ENCODE peak calls at places on chromosomes 3 and 15, in six cellular contexts. X, G, S, J, R and L are unnamed samples.

GRCh38 chr3:111936967-111937366 is 41.9 kb upstream of the ABHD10 start:
- DNase-seq in X (no peak), G (no peak), S (no peak), J (no peak), R (no peak), L (peak)

GRCh38 chr3:126345641-126346460 is 11.4 kb downstream of the KLF15 start:
- DNase-seq in X (no peak), G (no peak), S (no peak), J (no peak), R (peak), L (no peak)

GRCh38 chr3:97057365-97057764 is 243.0 kb downstream of the EPHA6 start:
- DNase-seq in X (no peak), G (no peak), S (no peak), J (no peak), R (no peak), L (no peak)

GRCh38 chr3:173397161-173398110 is at the start of gene NLGN1:
- DNase-seq in X (peak), G (no peak), S (peak), J (peak), R (peak), L (peak)

GRCh38 chr15:60757273-60757672 is 278.3 kb upstream of the ICE2 start:
- DNase-seq in X (no peak), G (no peak), S (no peak), J (no peak), R (no peak), L (no peak)

GRCh38 chr3:118792191-118792590 is 242.5 kb downstream of the IGSF11 start:
- DNase-seq in X (no peak), G (no peak), S (peak), J (no peak), R (no peak), L (no peak)

GRCh38 chr3:128874481-128875180 is 4.8 kb upstream of the ACAD9 start:
- DNase-seq in X (no peak), G (no peak), S (no peak), J (no peak), R (no peak), L (no peak)

GRCh38 chr15:81358248-81358647 is 15.8 kb downstream of the TMC3 start:
- DNase-seq in X (no peak), G (no peak), S (no peak), J (no peak), R (no peak), L (no peak)

GRCh38 chr3:72844436-72844999 is 3.7 kb downstream of the SHQ1 start:
- DNase-seq in X (no peak), G (no peak), S (no peak), J (no peak), R (no peak), L (no peak)

GRCh38 chr3:3726549-3726948 is 72.7 kb upstream of the LRRN1 start:
- DNase-seq in X (no peak), G (no peak), S (peak), J (no peak), R (no peak), L (no peak)

GRCh38 chr3:130671545-130671944 is 75.1 kb downstream of the PIK3R4 start:
- DNase-seq in X (no peak), G (no peak), S (no peak), J (no peak), R (no peak), L (peak)

GRCh38 chr15:85407421-85408269 is 27.2 kb downstream of the AKAP13 start:
- DNase-seq in X (no peak), G (no peak), S (no peak), J (peak), R (peak), L (peak)

GRCh38 chr15:79881668-79882067 is 15.1 kb downstream of the MTHFS start:
- DNase-seq in X (no peak), G (no peak), S (no peak), J (no peak), R (no peak), L (no peak)

GRCh38 chr15:80501453-80501852 is 97.3 kb downstream of the ARNT2 start:
- DNase-seq in X (no peak), G (no peak), S (no peak), J (no peak), R (no peak), L (no peak)

GRCh38 chr3:52153389-52154096 is 680 bp downstream of the POC1A start:
- DNase-seq in X (peak), G (peak), S (peak), J (peak), R (peak), L (peak)

GRCh38 chr3:13647314-13648059 is 98.6 kb downstream of the FBLN2 start:
- DNase-seq in X (no peak), G (no peak), S (no peak), J (no peak), R (no peak), L (peak)

GRCh38 chr15:22903427-22903826 is 65.0 kb downstream of the NIPA2 start:
- DNase-seq in X (no peak), G (no peak), S (no peak), J (no peak), R (no peak), L (no peak)

GRCh38 chr15:42214600-42214999 is 6.5 kb upstream of the VPS39 start:
- DNase-seq in X (no peak), G (no peak), S (no peak), J (no peak), R (no peak), L (no peak)

GRCh38 chr15:68794869-68795268 is 25.8 kb downstream of the ANP32A start:
- DNase-seq in X (no peak), G (no peak), S (no peak), J (no peak), R (no peak), L (no peak)

GRCh38 chr3:133479895-133480669 is 80.2 kb downstream of the BFSP2 start:
- DNase-seq in X (no peak), G (peak), S (peak), J (peak), R (peak), L (peak)

GRCh38 chr3:139633511-139633910 is 44.3 kb downstream of the NMNAT3 start:
- DNase-seq in X (no peak), G (no peak), S (no peak), J (no peak), R (no peak), L (no peak)

GRCh38 chr3:46208167-46208704 is at the start of gene CCR1:
- DNase-seq in X (peak), G (peak), S (peak), J (peak), R (peak), L (peak)

GRCh38 chr3:50738252-50738598 is 63.5 kb downstream of the DOCK3 start:
- DNase-seq in X (peak), G (no peak), S (no peak), J (no peak), R (no peak), L (no peak)

GRCh38 chr3:46065294-46065705 is 38.0 kb upstream of the XCR1 start:
- DNase-seq in X (no peak), G (peak), S (no peak), J (peak), R (peak), L (peak)

GRCh38 chr15:53033709-53034108 is 243.6 kb upstream of the ONECUT1 start:
- DNase-seq in X (no peak), G (no peak), S (no peak), J (no peak), R (no peak), L (no peak)

GRCh38 chr3:71702131-71703024 is 22.8 kb downstream of the EIF4E3 start:
- DNase-seq in X (no peak), G (no peak), S (no peak), J (no peak), R (no peak), L (peak)

GRCh38 chr15:76340198-76340801 is 3.7 kb downstream of the ISL2 start:
- DNase-seq in X (peak), G (no peak), S (peak), J (peak), R (peak), L (no peak)

GRCh38 chr3:56154297-56154696 is 314.0 kb downstream of the ERC2 start:
- DNase-seq in X (no peak), G (no peak), S (no peak), J (no peak), R (no peak), L (peak)

DNA sequence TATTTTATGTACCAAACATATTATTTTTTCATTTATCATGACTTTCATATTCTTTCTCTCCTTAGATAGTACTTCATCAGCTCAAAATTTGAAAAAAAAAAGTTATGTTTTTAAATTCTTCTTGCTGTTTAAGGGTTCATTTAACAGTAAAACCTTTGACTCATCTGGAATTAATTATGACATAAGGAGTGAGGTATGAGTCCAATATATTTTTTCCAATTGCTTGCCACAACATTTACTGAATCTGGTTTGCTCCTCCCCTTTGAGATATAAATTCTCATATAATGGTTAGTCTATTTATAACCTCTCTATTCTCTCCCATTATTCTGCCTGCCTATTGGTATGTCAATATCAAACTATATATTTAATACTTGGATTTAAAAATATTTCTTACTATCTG is 387.8 kb downstream of the TUSC7 start:
- DNase-seq in X (no peak), G (no peak), S (no peak), J (no peak), R (no peak), L (no peak)
- TF ChIP-seq EZH2phosphoT487 in X (no peak), G (no peak), S (no peak), J (no peak), R (no peak), L (no peak)

DNA sequence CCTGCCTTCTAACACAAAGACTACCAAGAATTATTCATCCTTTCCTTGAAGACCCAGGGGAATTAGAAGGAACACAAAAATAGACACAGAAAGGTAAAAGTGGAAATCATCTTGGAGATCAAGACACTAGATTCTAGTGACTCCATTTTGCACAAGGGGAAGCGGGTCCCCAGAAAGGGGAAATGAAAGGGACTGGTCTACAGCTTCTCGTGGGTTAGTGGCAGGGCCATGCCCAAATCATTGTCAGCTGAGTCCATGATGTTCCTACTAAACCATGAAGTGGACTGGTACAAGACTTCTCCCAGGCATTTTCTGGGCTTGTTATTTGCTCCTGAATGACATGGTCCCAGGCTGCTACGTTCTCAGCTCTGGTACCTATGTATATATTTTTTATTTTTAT is 230.7 kb upstream of the TPRG1 start:
- DNase-seq in X (no peak), G (no peak), S (no peak), J (no peak), R (no peak), L (no peak)
- H3K4me2 ChIP-seq in X (no peak), G (no peak), S (no peak), J (no peak), R (no peak), L (no peak)

DNA sequence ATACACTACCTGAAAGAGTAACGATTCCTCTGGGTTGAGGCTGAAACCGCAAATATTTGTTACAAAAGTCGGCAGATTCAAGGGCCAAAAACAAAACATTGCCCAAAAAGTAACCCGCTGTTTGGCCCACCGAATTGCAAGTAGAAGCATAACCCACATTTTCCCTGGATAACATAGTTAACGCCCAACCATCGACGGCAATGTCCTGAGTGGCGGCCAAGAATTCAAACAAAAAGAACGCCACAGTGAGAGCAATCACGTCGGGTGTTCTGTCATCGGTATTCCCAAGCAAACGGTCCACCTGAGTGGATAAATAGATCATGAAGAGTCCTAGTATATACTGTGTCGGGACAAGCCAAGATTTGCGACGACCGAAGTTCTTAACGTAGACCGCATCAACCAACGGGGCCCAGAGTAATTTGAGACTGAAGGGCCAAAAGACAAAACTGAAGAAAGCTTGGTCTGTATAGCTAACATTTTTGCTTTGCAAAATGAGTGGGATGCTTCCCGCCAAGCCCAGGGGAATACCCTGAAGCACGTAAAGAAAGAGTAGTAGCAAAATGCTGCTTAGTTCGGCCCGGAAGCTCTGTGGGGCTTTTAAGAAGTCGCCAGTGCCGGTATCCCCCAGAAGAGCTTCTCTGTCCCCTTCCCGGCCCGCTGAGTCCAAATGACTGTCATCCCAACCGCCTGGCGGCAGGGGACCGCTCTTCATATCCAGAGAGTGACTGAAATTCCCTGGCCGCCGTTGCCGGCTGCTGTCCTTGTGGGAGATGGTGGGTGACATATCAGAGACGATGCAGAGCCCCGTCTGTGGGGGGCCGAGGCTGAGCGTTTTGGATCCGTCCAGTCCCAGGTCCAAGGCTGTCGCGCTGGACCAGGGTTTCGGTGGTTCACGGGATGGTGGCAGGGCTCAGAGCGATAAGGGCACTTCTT is 747 bp downstream of the SLC33A1 start:
- DNase-seq in X (peak), G (no peak), S (peak), J (peak), R (peak), L (peak)
- TF ChIP-seq CTCF in X (no peak), G (peak), S (peak), J (peak), R (peak), L (peak)

DNA sequence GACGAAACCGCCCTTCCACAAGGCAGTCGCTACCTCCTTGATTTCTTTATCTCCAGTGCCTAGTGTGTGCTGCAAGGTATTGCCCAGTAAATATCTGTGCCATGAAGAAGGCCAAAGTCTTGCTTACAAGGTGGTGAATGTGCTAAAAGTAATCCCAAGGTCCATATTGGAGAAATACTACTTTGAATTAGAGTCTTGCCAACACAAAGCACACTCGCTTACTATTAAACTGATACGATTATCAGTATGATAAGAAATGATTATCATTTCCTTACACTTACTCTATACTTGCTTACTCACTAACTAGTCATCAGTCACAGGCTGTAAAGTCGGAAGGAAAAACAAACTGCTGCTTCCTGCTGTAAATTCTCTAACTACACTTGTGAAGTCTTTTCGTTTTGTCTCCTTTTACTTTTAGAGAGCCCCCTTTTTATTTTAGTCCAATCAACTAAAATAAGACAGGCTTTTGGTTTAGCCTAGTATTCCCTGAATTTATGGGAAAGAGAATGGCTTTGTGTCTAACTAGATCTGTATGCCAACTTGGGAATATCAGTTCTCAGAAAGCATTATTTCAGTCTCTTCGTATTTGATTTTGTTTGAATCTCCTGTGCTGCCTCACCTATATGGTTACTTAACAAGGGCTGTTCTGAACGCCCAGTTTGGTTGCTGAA is 107.1 kb upstream of the TSC22D2 start:
- DNase-seq in X (no peak), G (no peak), S (no peak), J (no peak), R (no peak), L (peak)
- TF ChIP-seq EZH2phosphoT487 in X (no peak), G (no peak), S (no peak), J (no peak), R (no peak), L (no peak)

GRCh38 chr3:43693594-43693993 is 2.9 kb downstream of the ABHD5 start:
- DNase-seq in X (no peak), G (no peak), S (no peak), J (no peak), R (no peak), L (no peak)
- H3K4me2 ChIP-seq in X (peak), G (no peak), S (no peak), J (peak), R (no peak), L (peak)